ENCODE peak calls at places on chromosomes 6 and 20, in seven cellular contexts. V is stimulated activated CD4-positive, alpha-beta T cell treated with anti-CD3 and anti-CD28 coated beads, Interleukin-15, amount 100 ng/mL, for 1 hour; Y is fibroblast of mammary gland; I is foreskin fibroblast; F is M059J; N is WTC11; E is effector CD8-positive, alpha-beta T cell. Q is an unnamed sample.

GRCh38 chr6:12804967-12805645 is 88.5 kb downstream of the PHACTR1 start:
- DNase-seq in N (no peak), I (no peak), V (no peak), E (no peak), Y (no peak), F (peak), Q (no peak)

GRCh38 chr20:35618372-35619131 is 2.9 kb downstream of the SPAG4 start:
- DNase-seq in E (no peak), F (peak), V (no peak), N (peak), I (peak), Y (peak), Q (peak)

GRCh38 chr6:18088419-18089296 is 33.8 kb downstream of the NHLRC1 start:
- DNase-seq in V (no peak), F (no peak), I (no peak), N (no peak), Y (no peak), E (no peak), Q (no peak)

GRCh38 chr6:934686-935085 is 241.7 kb upstream of the EXOC2 start:
- DNase-seq in N (no peak), F (no peak), E (no peak), V (no peak), Y (no peak), I (no peak), Q (no peak)

GRCh38 chr6:83429857-83430605 is 820 bp downstream of the ME1 start:
- DNase-seq in E (no peak), F (peak), V (no peak), N (peak), Y (peak), I (peak), Q (peak)

GRCh38 chr6:44926556-44926955 is 401.6 kb upstream of the RUNX2 start:
- DNase-seq in Y (peak), I (peak), V (no peak), N (no peak), F (peak), E (no peak), Q (no peak)

GRCh38 chr6:40049128-40049527 is 114.9 kb upstream of the MOCS1 start:
- DNase-seq in Y (no peak), V (no peak), N (no peak), I (no peak), E (no peak), F (no peak), Q (no peak)

GRCh38 chr20:17024513-17025105 is 202.2 kb upstream of the PCSK2 start:
- DNase-seq in I (no peak), N (peak), F (peak), E (no peak), V (no peak), Y (no peak), Q (peak)

GRCh38 chr20:57323034-57323433 is 6.6 kb upstream of the SPO11 start:
- DNase-seq in F (peak), N (peak), V (no peak), E (no peak), Y (peak), I (peak), Q (peak)

GRCh38 chr20:44704551-44704971 is 10.6 kb upstream of the CCN5 start:
- DNase-seq in E (no peak), F (peak), V (no peak), Y (peak), N (no peak), I (peak), Q (no peak)

GRCh38 chr6:133312006-133312405 is 70.8 kb downstream of the EYA4 start:
- DNase-seq in N (no peak), E (no peak), F (no peak), V (no peak), I (no peak), Y (no peak), Q (no peak)

GRCh38 chr20:61849822-61850221 is 215.9 kb downstream of the TAF4 start:
- DNase-seq in Y (no peak), F (no peak), V (no peak), I (no peak), E (no peak), N (no peak), Q (no peak)

GRCh38 chr6:78513856-78514255 is 353.5 kb upstream of the IRAK1BP1 start:
- DNase-seq in V (no peak), Y (no peak), F (no peak), N (no peak), I (no peak), E (no peak), Q (peak)

GRCh38 chr6:20827798-20828197 is 293.5 kb downstream of the CDKAL1 start:
- DNase-seq in F (peak), V (no peak), E (no peak), Y (peak), N (no peak), I (peak), Q (no peak)

GRCh38 chr20:61288331-61288784 is 36.3 kb downstream of the CDH4 start:
- DNase-seq in I (peak), F (no peak), Y (no peak), E (no peak), V (no peak), N (no peak), Q (no peak)

GRCh38 chr6:150567360-150567759 is 32.3 kb upstream of the PLEKHG1 start:
- DNase-seq in E (no peak), F (no peak), Y (no peak), N (no peak), I (no peak), V (no peak), Q (no peak)

GRCh38 chr6:30963641-30964040 is 19.9 kb upstream of the MUC21 start:
- DNase-seq in I (peak), V (no peak), N (no peak), Y (peak), F (peak), E (no peak), Q (no peak)

GRCh38 chr6:146913842-146914562 is 290.2 kb upstream of the STXBP5 start:
- DNase-seq in E (no peak), V (no peak), I (peak), N (peak), Y (peak), F (peak), Q (peak)

GRCh38 chr6:11551053-11551452 is 13.5 kb downstream of the TMEM170B start:
- DNase-seq in I (no peak), N (no peak), V (no peak), Y (no peak), F (no peak), E (no peak), Q (no peak)

GRCh38 chr20:50635676-50636600 is 55.4 kb downstream of the RIPOR3 start:
- DNase-seq in Y (peak), N (peak), V (no peak), E (peak), F (peak), I (peak), Q (peak)

GRCh38 chr20:39390186-39390585 is 428.0 kb downstream of the DHX35 start:
- DNase-seq in I (no peak), Y (no peak), N (no peak), F (no peak), V (no peak), E (no peak), Q (no peak)

GRCh38 chr20:5033566-5033965 is 32.3 kb upstream of the SLC23A2 start:
- DNase-seq in Y (no peak), N (no peak), F (peak), E (no peak), V (no peak), I (no peak), Q (no peak)

GRCh38 chr20:47764154-47764734 is 21.0 kb downstream of the SULF2 start:
- DNase-seq in V (no peak), I (no peak), N (no peak), Y (no peak), E (no peak), F (no peak), Q (no peak)

GRCh38 chr6:21556968-21557721 is 36.4 kb upstream of the SOX4 start:
- DNase-seq in E (no peak), I (no peak), Y (peak), F (peak), N (no peak), V (no peak), Q (no peak)

GRCh38 chr6:146594495-146594894 is 4.3 kb upstream of the ADGB start:
- DNase-seq in I (no peak), Y (no peak), F (no peak), N (no peak), E (no peak), V (no peak), Q (no peak)

GRCh38 chr6:158769228-158769627 is 49.9 kb downstream of the EZR start:
- DNase-seq in V (no peak), E (no peak), Y (no peak), I (no peak), N (no peak), F (no peak), Q (no peak)

GRCh38 chr6:7882505-7883257 is 27.9 kb downstream of the TXNDC5 start:
- DNase-seq in N (no peak), I (no peak), Y (no peak), V (no peak), F (no peak), E (no peak), Q (no peak)

GRCh38 chr6:25449774-25450173 is 170.6 kb downstream of the CARMIL1 start:
- DNase-seq in I (no peak), F (peak), N (peak), Y (no peak), E (no peak), V (no peak), Q (peak)

Q was measured in neural progenitor cell.